ENCODE peak calls at places on chromosomes 12 and 14, in four cellular contexts. One of them, this sample, is unnamed.

GRCh38 chr12:2879853-2880252 is 2.8 kb downstream of the RHNO1 start:
- ATAC-seq in K562: no peak
- ATAC-seq in HepG2: no peak
- ATAC-seq in GM12878: no peak
- ATAC-seq in this sample: no peak

GRCh38 chr12:122669397-122670070 is 33.6 kb downstream of the HCAR2 start:
- ATAC-seq in K562: no peak
- ATAC-seq in HepG2: no peak
- ATAC-seq in GM12878: no peak
- ATAC-seq in this sample: no peak

GRCh38 chr12:59710004-59710628 is 114.3 kb downstream of the SLC16A7 start:
- ATAC-seq in K562: no peak
- ATAC-seq in HepG2: no peak
- ATAC-seq in GM12878: no peak
- ATAC-seq in this sample: no peak

GRCh38 chr12:64655141-64655540 is 44.8 kb downstream of the RASSF3 start:
- ATAC-seq in GM12878: no peak
- ATAC-seq in HepG2: peak; percentile 56
- ATAC-seq in K562: no peak
- ATAC-seq in this sample: no peak

GRCh38 chr12:26878661-26879119 is 45.7 kb upstream of the ITPR2 start:
- ATAC-seq in HepG2: peak; percentile 88
- ATAC-seq in K562: no peak
- ATAC-seq in GM12878: peak; percentile 77
- ATAC-seq in this sample: peak; percentile 80

GRCh38 chr14:69291891-69292586 is 32.1 kb downstream of the GALNT16 start:
- ATAC-seq in K562: no peak
- ATAC-seq in GM12878: no peak
- ATAC-seq in HepG2: no peak
- ATAC-seq in this sample: no peak

GRCh38 chr14:89792489-89793366 is 161.8 kb downstream of the EFCAB11 start:
- ATAC-seq in HepG2: no peak
- ATAC-seq in K562: no peak
- ATAC-seq in GM12878: no peak
- ATAC-seq in this sample: peak; percentile 91

GRCh38 chr12:131133994-131134393 is 180.3 kb downstream of the ADGRD1 start:
- ATAC-seq in K562: no peak
- ATAC-seq in GM12878: no peak
- ATAC-seq in HepG2: no peak
- ATAC-seq in this sample: no peak

GRCh38 chr14:91835197-91835919 is 32.0 kb downstream of the TC2N start:
- ATAC-seq in K562: peak; percentile 21
- ATAC-seq in HepG2: no peak
- ATAC-seq in GM12878: peak; percentile 57
- ATAC-seq in this sample: peak; percentile 29

GRCh38 chr14:79379266-79379665 is 832.0 kb downstream of the DIO2 start:
- ATAC-seq in HepG2: no peak
- ATAC-seq in K562: no peak
- ATAC-seq in GM12878: no peak
- ATAC-seq in this sample: no peak

GRCh38 chr12:128914908-128915563 is 61.8 kb downstream of the GLT1D1 start:
- ATAC-seq in HepG2: no peak
- ATAC-seq in K562: no peak
- ATAC-seq in GM12878: peak; percentile 95
- ATAC-seq in this sample: no peak

GRCh38 chr12:102299731-102300130 is 102.1 kb upstream of the PMCH start:
- ATAC-seq in HepG2: no peak
- ATAC-seq in GM12878: no peak
- ATAC-seq in K562: no peak
- ATAC-seq in this sample: no peak

GRCh38 chr12:115341442-115341841 is 657.5 kb upstream of the TBX3 start:
- ATAC-seq in K562: no peak
- ATAC-seq in GM12878: peak; percentile 31
- ATAC-seq in HepG2: no peak
- ATAC-seq in this sample: peak; percentile 84

GRCh38 chr12:32755654-32756475 is at the start of gene YARS2:
- ATAC-seq in K562: peak; percentile 95
- ATAC-seq in GM12878: peak; percentile 94
- ATAC-seq in HepG2: peak; percentile 96
- ATAC-seq in this sample: peak; percentile 99
- TF ChIP-seq POLR2A in K562: peak; percentile 97
- TF ChIP-seq POLR2A in GM12878: peak; percentile 88
- TF ChIP-seq POLR2A in HepG2: peak; percentile 98
- TF ChIP-seq POLR2A in this sample: peak; percentile 54

GRCh38 chr12:53300187-53300586 is 692 bp downstream of the MYG1 start:
- ATAC-seq in K562: no peak
- ATAC-seq in GM12878: no peak
- ATAC-seq in HepG2: no peak
- ATAC-seq in this sample: no peak

GRCh38 chr12:53298154-53298553 is 1.3 kb upstream of the MYG1 start:
- ATAC-seq in HepG2: no peak
- ATAC-seq in K562: no peak
- ATAC-seq in GM12878: no peak
- ATAC-seq in this sample: no peak

GRCh38 chr12:53302903-53303302 is 3.4 kb downstream of the MYG1 start:
- ATAC-seq in HepG2: no peak
- ATAC-seq in K562: no peak
- ATAC-seq in GM12878: no peak
- ATAC-seq in this sample: no peak

GRCh38 chr12:53299101-53299453 is 418 bp upstream of the MYG1 start:
- ATAC-seq in GM12878: no peak
- ATAC-seq in K562: no peak
- ATAC-seq in HepG2: no peak
- ATAC-seq in this sample: no peak

DNA sequence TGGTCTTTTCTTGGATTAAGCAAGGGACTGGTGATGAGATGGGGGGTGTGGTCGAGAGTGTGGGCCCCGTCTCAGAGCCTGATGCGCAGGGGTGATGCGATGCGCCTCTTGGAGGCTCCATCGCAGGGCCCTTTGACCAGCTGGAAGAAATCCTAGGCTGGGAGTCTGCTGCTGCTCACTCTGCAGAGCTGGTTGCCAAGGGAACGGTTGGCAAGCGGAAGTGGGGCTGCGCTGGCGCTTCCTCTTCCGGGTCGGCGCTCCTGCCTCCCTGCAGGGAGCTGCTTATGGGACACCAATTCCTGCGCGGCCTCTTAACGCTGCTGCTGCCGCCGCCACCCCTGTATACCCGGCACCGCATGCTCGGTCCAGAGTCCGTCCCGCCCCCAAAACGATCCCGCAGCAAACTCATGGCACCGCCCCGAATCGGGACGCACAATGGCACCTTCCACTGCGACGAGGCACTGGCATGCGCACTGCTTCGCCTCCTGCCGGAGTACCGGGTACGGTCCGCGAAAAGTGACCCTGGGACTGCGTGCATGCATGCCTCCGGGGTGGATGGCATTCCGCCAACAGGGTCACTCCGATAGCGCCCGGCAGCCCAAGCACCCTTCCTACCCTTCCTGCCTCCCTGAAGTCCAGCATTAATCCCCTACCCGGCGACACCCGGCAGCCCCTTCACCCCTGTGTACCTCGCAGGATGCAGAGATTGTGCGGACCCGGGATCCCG is at the start of gene MYG1:
- ATAC-seq in HepG2: peak; percentile 88
- ATAC-seq in GM12878: peak; percentile 87
- ATAC-seq in K562: no peak
- ATAC-seq in this sample: peak; percentile 73
- TF ChIP-seq EP300 in HepG2: peak; percentile 12
- TF ChIP-seq EP300 in GM12878: no peak
- TF ChIP-seq EP300 in K562: no peak
- TF ChIP-seq EP300 in this sample: no peak

GRCh38 chr12:77224346-77224745 is 159.0 kb upstream of the E2F7 start:
- ATAC-seq in HepG2: no peak
- ATAC-seq in K562: no peak
- ATAC-seq in GM12878: no peak
- ATAC-seq in this sample: no peak

GRCh38 chr12:77226398-77226797 is 161.0 kb upstream of the E2F7 start:
- ATAC-seq in K562: no peak
- ATAC-seq in GM12878: no peak
- ATAC-seq in HepG2: no peak
- ATAC-seq in this sample: no peak

GRCh38 chr12:77225373-77225772 is 160.0 kb upstream of the E2F7 start:
- ATAC-seq in K562: no peak
- ATAC-seq in GM12878: no peak
- ATAC-seq in HepG2: peak; percentile 99
- ATAC-seq in this sample: no peak

GRCh38 chr12:77218278-77218677 is 152.9 kb upstream of the E2F7 start:
- ATAC-seq in GM12878: no peak
- ATAC-seq in HepG2: no peak
- ATAC-seq in K562: no peak
- ATAC-seq in this sample: no peak

DNA sequence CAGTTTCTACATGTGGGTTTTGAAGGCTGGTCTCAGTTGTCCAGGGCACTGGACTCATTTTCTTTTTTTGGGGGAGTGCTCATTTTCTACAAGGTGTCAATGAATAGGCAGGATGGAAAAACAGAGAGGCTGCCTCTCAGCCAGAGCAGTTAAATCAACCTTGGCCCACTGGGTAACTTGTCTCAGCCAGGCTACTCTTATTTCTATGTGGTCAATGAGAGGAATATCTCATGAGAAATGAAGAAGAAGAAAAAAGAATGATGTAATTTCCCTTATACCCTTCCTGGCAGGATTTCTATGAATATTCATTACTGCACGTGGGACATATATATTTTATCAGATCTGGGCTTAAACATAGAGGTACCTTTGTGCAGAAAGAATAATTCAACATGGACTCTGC is 155.2 kb upstream of the E2F7 start:
- ATAC-seq in GM12878: no peak
- ATAC-seq in K562: no peak
- ATAC-seq in HepG2: no peak
- ATAC-seq in this sample: no peak
- H3K27ac ChIP-seq in GM12878: no peak overlapping the region
- H3K27ac ChIP-seq in K562: no peak overlapping the region
- H3K27ac ChIP-seq in HepG2: no peak overlapping the region
- H3K27ac ChIP-seq in this sample: no peak overlapping the region

DNA sequence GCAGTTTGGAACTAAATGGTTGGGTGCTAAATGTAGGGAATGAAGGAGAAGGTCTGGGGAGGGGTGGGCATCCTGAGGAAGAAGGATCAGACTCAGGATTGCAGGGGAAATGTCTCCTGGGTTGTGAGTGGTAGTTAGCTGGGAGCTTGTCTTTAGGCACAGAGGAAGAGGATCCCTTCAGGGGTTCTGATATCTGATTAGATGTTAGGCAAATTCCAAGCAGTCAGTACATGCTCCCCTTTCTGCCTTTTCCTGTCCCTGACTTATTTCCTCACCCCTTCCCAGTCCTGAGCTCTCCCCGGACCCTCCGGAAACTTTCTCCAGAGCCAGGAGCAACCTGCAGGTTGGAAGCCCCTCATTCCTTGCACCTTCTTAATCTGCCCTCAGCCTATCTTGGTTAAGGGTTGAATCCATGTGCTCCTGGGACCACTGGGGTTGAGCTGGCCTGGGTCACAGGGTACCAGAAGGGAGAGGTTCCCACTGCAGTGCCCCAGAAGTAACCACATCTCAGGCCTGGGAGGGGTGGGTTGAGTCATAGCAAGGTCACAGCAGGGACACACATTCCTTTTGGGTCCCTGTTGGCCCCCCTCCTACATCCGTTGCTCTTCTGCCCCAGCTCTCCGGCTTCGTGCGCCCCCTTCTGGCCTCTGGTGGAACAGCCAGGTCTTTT is 1.6 kb downstream of the IGFBP6 start:
- ATAC-seq in HepG2: peak; percentile 24
- ATAC-seq in GM12878: peak; percentile 44
- ATAC-seq in K562: peak; percentile 88
- ATAC-seq in this sample: peak; percentile 83
- TF ChIP-seq POLR2A in HepG2: no peak
- TF ChIP-seq POLR2A in GM12878: no peak
- TF ChIP-seq POLR2A in K562: no peak
- TF ChIP-seq POLR2A in this sample: peak; percentile 34

GRCh38 chr12:989051-989450 is 2.0 kb upstream of the ERC1 start:
- ATAC-seq in GM12878: no peak
- ATAC-seq in HepG2: no peak
- ATAC-seq in K562: no peak
- ATAC-seq in this sample: no peak

GRCh38 chr12:991350-992278 is 591 bp downstream of the ERC1 start:
- ATAC-seq in K562: peak; percentile 55
- ATAC-seq in HepG2: peak; percentile 46
- ATAC-seq in GM12878: peak; percentile 67
- ATAC-seq in this sample: peak; percentile 50

GRCh38 chr12:989751-990278 is 1.2 kb upstream of the ERC1 start:
- ATAC-seq in HepG2: peak; percentile 65
- ATAC-seq in GM12878: no peak
- ATAC-seq in K562: peak; percentile 54
- ATAC-seq in this sample: no peak

GRCh38 chr12:990308-990648 is 745 bp upstream of the ERC1 start:
- ATAC-seq in HepG2: peak; percentile 75
- ATAC-seq in K562: peak; percentile 54
- ATAC-seq in GM12878: peak; percentile 57
- ATAC-seq in this sample: peak; percentile 48

DNA sequence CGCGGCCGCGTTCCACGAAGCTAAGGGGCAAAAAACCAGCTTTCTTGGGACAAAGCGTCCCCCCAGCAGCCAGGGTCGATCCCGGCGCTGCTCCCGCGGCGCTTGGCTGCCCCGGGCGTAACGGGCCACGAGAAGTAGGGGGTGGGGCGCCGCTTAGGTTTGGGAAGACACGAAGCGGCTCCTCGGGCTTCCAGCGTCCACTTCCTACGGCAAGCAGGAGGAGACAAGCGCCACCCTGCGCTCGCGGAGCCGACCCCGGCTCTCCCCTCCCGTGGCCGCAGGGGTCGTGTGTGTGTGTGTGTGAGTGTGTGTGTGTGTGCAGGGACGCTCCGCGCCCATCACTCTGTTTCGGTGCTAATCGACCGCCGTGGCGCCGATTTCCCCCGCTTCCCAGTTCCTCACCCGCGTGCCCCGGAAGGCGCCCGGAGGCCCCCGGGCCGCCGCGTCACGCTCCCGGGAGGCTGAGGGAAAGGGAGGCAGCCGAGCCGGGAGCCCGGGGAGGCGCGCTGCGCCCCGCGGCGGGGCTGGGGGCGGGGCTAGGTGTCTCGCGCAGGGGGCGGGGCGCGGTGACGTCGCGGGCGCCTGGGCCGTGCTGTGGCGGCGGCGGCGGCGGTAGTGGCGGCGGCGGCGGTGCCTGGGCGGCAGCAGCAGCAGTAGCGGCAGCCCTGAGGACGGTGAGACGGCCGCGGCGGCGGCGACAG is at the start of gene ERC1:
- ATAC-seq in HepG2: peak; percentile 85
- ATAC-seq in GM12878: peak; percentile 94
- ATAC-seq in K562: peak; percentile 90
- ATAC-seq in this sample: peak; percentile 94
- TF ChIP-seq EP300 in HepG2: no peak
- TF ChIP-seq EP300 in GM12878: no peak
- TF ChIP-seq EP300 in K562: no peak
- TF ChIP-seq EP300 in this sample: no peak

This sample was measured in gastroesophageal sphincter.